ENCODE peak calls at places on chromosomes 1 and 21, in ten cellular contexts. One of them, this sample, is unnamed.

GRCh38 chr21:42922918-42923317 is 2.5 kb downstream of the ERVH48-1 start:
- DNase-seq in upper lobe of left lung: peak; percentile 70
- DNase-seq in prostate gland: no peak
- DNase-seq in spleen: peak; percentile 75
- DNase-seq in stomach: no peak
- DNase-seq in K562: no peak
- DNase-seq in transverse colon: no peak
- DNase-seq in breast epithelium: no peak
- DNase-seq in sigmoid colon: no peak
- DNase-seq in GM23338: no peak
- DNase-seq in this sample: no peak

GRCh38 chr1:83882906-83883305 is 116.0 kb downstream of the TTLL7 start:
- DNase-seq in upper lobe of left lung: no peak
- DNase-seq in prostate gland: no peak
- DNase-seq in spleen: no peak
- DNase-seq in stomach: no peak
- DNase-seq in K562: peak; percentile 14
- DNase-seq in transverse colon: peak; percentile 14
- DNase-seq in breast epithelium: no peak
- DNase-seq in sigmoid colon: no peak
- DNase-seq in GM23338: peak; percentile 56
- DNase-seq in this sample: no peak

GRCh38 chr1:81149649-81150335 is 650.9 kb upstream of the ADGRL2 start:
- DNase-seq in upper lobe of left lung: no peak
- DNase-seq in prostate gland: no peak
- DNase-seq in spleen: no peak
- DNase-seq in stomach: no peak
- DNase-seq in K562: no peak
- DNase-seq in transverse colon: no peak
- DNase-seq in breast epithelium: no peak
- DNase-seq in sigmoid colon: no peak
- DNase-seq in GM23338: no peak
- DNase-seq in this sample: no peak

GRCh38 chr1:38134294-38134755 is 87.7 kb upstream of the POU3F1 start:
- DNase-seq in upper lobe of left lung: peak; percentile 55
- DNase-seq in prostate gland: no peak
- DNase-seq in spleen: no peak
- DNase-seq in stomach: no peak
- DNase-seq in K562: no peak
- DNase-seq in transverse colon: no peak
- DNase-seq in breast epithelium: no peak
- DNase-seq in sigmoid colon: no peak
- DNase-seq in GM23338: peak; percentile 72
- DNase-seq in this sample: no peak

GRCh38 chr1:168613689-168614655 is 37.6 kb downstream of the XCL1 start:
- DNase-seq in upper lobe of left lung: no peak
- DNase-seq in prostate gland: no peak
- DNase-seq in spleen: no peak
- DNase-seq in stomach: no peak
- DNase-seq in K562: no peak
- DNase-seq in transverse colon: no peak
- DNase-seq in breast epithelium: no peak
- DNase-seq in sigmoid colon: peak; percentile 75
- DNase-seq in GM23338: no peak
- DNase-seq in this sample: no peak

GRCh38 chr1:183812686-183813569 is 8.0 kb downstream of the RGL1 start:
- DNase-seq in upper lobe of left lung: no peak
- DNase-seq in prostate gland: no peak
- DNase-seq in spleen: no peak
- DNase-seq in stomach: no peak
- DNase-seq in K562: no peak
- DNase-seq in transverse colon: no peak
- DNase-seq in breast epithelium: no peak
- DNase-seq in sigmoid colon: no peak
- DNase-seq in GM23338: peak; percentile 44
- DNase-seq in this sample: no peak

GRCh38 chr1:204711103-204711946 is 25.8 kb upstream of the LRRN2 start:
- DNase-seq in upper lobe of left lung: no peak
- DNase-seq in prostate gland: no peak
- DNase-seq in spleen: no peak
- DNase-seq in stomach: no peak
- DNase-seq in K562: peak; percentile 60
- DNase-seq in transverse colon: no peak
- DNase-seq in breast epithelium: no peak
- DNase-seq in sigmoid colon: no peak
- DNase-seq in GM23338: peak; percentile 55
- DNase-seq in this sample: no peak

GRCh38 chr21:15274701-15275255 is 210.0 kb upstream of the NRIP1 start:
- DNase-seq in upper lobe of left lung: no peak
- DNase-seq in prostate gland: no peak
- DNase-seq in spleen: no peak
- DNase-seq in stomach: no peak
- DNase-seq in K562: no peak
- DNase-seq in transverse colon: no peak
- DNase-seq in breast epithelium: no peak
- DNase-seq in sigmoid colon: no peak
- DNase-seq in GM23338: no peak
- DNase-seq in this sample: no peak

GRCh38 chr21:44920694-44921604 is at the start of gene ITGB2:
- DNase-seq in upper lobe of left lung: no peak
- DNase-seq in prostate gland: no peak
- DNase-seq in spleen: peak; percentile 97
- DNase-seq in stomach: peak; percentile 40
- DNase-seq in K562: no peak
- DNase-seq in transverse colon: peak; percentile 57
- DNase-seq in breast epithelium: no peak
- DNase-seq in sigmoid colon: no peak
- DNase-seq in GM23338: peak; percentile 36
- DNase-seq in this sample: peak; percentile 97

GRCh38 chr1:114219247-114219872 is 65.7 kb upstream of the SYT6 start:
- DNase-seq in upper lobe of left lung: no peak
- DNase-seq in prostate gland: no peak
- DNase-seq in spleen: no peak
- DNase-seq in stomach: no peak
- DNase-seq in K562: no peak
- DNase-seq in transverse colon: no peak
- DNase-seq in breast epithelium: no peak
- DNase-seq in sigmoid colon: no peak
- DNase-seq in GM23338: peak; percentile 45
- DNase-seq in this sample: no peak

GRCh38 chr1:106879538-106879937 is 176.9 kb upstream of the PRMT6 start:
- DNase-seq in upper lobe of left lung: no peak
- DNase-seq in prostate gland: peak; percentile 10
- DNase-seq in spleen: no peak
- DNase-seq in stomach: peak; percentile 86
- DNase-seq in K562: no peak
- DNase-seq in transverse colon: peak; percentile 77
- DNase-seq in breast epithelium: no peak
- DNase-seq in sigmoid colon: peak; percentile 92
- DNase-seq in GM23338: peak; percentile 3
- DNase-seq in this sample: no peak

GRCh38 chr1:19096036-19096833 is 113.8 kb downstream of the UBR4 start:
- DNase-seq in upper lobe of left lung: no peak
- DNase-seq in prostate gland: peak; percentile 77
- DNase-seq in spleen: no peak
- DNase-seq in stomach: peak; percentile 65
- DNase-seq in K562: no peak
- DNase-seq in transverse colon: peak; percentile 58
- DNase-seq in breast epithelium: no peak
- DNase-seq in sigmoid colon: no peak
- DNase-seq in GM23338: peak; percentile 22
- DNase-seq in this sample: no peak

GRCh38 chr1:234961468-234962339 is 166.9 kb downstream of the TOMM20 start:
- DNase-seq in upper lobe of left lung: no peak
- DNase-seq in prostate gland: peak; percentile 69
- DNase-seq in spleen: no peak
- DNase-seq in stomach: no peak
- DNase-seq in K562: no peak
- DNase-seq in transverse colon: no peak
- DNase-seq in breast epithelium: no peak
- DNase-seq in sigmoid colon: peak; percentile 56
- DNase-seq in GM23338: no peak
- DNase-seq in this sample: no peak

GRCh38 chr1:113375878-113376277 is 14.4 kb upstream of the MAGI3 start:
- DNase-seq in upper lobe of left lung: no peak
- DNase-seq in prostate gland: no peak
- DNase-seq in spleen: no peak
- DNase-seq in stomach: no peak
- DNase-seq in K562: no peak
- DNase-seq in transverse colon: no peak
- DNase-seq in breast epithelium: no peak
- DNase-seq in sigmoid colon: no peak
- DNase-seq in GM23338: peak; percentile 17
- DNase-seq in this sample: no peak

GRCh38 chr1:183896466-183897026 is 91.6 kb downstream of the RGL1 start:
- DNase-seq in upper lobe of left lung: no peak
- DNase-seq in prostate gland: no peak
- DNase-seq in spleen: no peak
- DNase-seq in stomach: no peak
- DNase-seq in K562: no peak
- DNase-seq in transverse colon: no peak
- DNase-seq in breast epithelium: no peak
- DNase-seq in sigmoid colon: no peak
- DNase-seq in GM23338: no peak
- DNase-seq in this sample: no peak

GRCh38 chr1:25232866-25233784 is 823 bp upstream of the SYF2 start:
- DNase-seq in upper lobe of left lung: no peak
- DNase-seq in prostate gland: peak; percentile 53
- DNase-seq in spleen: peak; percentile 90
- DNase-seq in stomach: peak; percentile 68
- DNase-seq in K562: peak; percentile 99
- DNase-seq in transverse colon: peak; percentile 90
- DNase-seq in breast epithelium: peak; percentile 61
- DNase-seq in sigmoid colon: peak; percentile 92
- DNase-seq in GM23338: peak; percentile 91
- DNase-seq in this sample: peak; percentile 92

GRCh38 chr1:37177230-37177864 is 143.0 kb upstream of the GRIK3 start:
- DNase-seq in upper lobe of left lung: no peak
- DNase-seq in prostate gland: no peak
- DNase-seq in spleen: no peak
- DNase-seq in stomach: no peak
- DNase-seq in K562: peak; percentile 42
- DNase-seq in transverse colon: peak; percentile 13
- DNase-seq in breast epithelium: no peak
- DNase-seq in sigmoid colon: no peak
- DNase-seq in GM23338: peak; percentile 82
- DNase-seq in this sample: peak; percentile 42

GRCh38 chr1:23628951-23629387 is 62.6 kb upstream of the RPL11 start:
- DNase-seq in upper lobe of left lung: no peak
- DNase-seq in prostate gland: no peak
- DNase-seq in spleen: no peak
- DNase-seq in stomach: no peak
- DNase-seq in K562: no peak
- DNase-seq in transverse colon: no peak
- DNase-seq in breast epithelium: no peak
- DNase-seq in sigmoid colon: no peak
- DNase-seq in GM23338: no peak
- DNase-seq in this sample: no peak

GRCh38 chr1:35773711-35774110 is 3.9 kb upstream of the CLSPN start:
- DNase-seq in upper lobe of left lung: no peak
- DNase-seq in prostate gland: no peak
- DNase-seq in spleen: no peak
- DNase-seq in stomach: no peak
- DNase-seq in K562: no peak
- DNase-seq in transverse colon: no peak
- DNase-seq in breast epithelium: no peak
- DNase-seq in sigmoid colon: no peak
- DNase-seq in GM23338: no peak
- DNase-seq in this sample: no peak

DNA sequence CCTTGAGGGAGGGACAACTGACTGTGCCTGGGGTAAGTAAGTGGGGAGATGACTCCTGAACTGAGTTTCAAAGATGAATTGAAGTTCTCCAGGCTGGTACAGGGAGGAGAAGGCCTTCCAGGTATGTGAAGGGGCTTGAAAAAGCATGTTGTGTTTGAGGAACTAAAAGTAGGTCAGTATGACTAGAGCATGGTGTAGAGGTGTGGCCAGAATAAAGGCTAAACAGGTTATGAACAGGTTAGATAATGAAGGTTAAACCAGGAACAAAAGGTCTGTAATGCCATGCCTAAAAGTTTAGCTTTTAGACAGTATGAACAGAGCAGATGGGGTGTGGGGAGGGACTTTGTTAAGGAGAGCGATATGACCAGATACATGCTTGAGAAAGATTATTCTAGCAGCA is 7.3 kb upstream of the CLSPN start:
- DNase-seq in upper lobe of left lung: no peak
- DNase-seq in prostate gland: no peak
- DNase-seq in spleen: no peak
- DNase-seq in stomach: no peak
- DNase-seq in K562: no peak
- DNase-seq in transverse colon: no peak
- DNase-seq in breast epithelium: no peak
- DNase-seq in sigmoid colon: no peak
- DNase-seq in GM23338: no peak
- DNase-seq in this sample: no peak
- TF ChIP-seq POLR2AphosphoS5 in upper lobe of left lung: no peak
- TF ChIP-seq POLR2AphosphoS5 in prostate gland: no peak
- TF ChIP-seq POLR2AphosphoS5 in spleen: no peak
- TF ChIP-seq POLR2AphosphoS5 in stomach: no peak
- TF ChIP-seq POLR2AphosphoS5 in K562: no peak
- TF ChIP-seq POLR2AphosphoS5 in transverse colon: no peak
- TF ChIP-seq POLR2AphosphoS5 in breast epithelium: no peak
- TF ChIP-seq POLR2AphosphoS5 in sigmoid colon: no peak
- TF ChIP-seq POLR2AphosphoS5 in GM23338: no peak
- TF ChIP-seq POLR2AphosphoS5 in this sample: no peak

GRCh38 chr1:100942304-100943046 is 46.6 kb downstream of the SLC30A7 start:
- DNase-seq in upper lobe of left lung: no peak
- DNase-seq in prostate gland: no peak
- DNase-seq in spleen: no peak
- DNase-seq in stomach: no peak
- DNase-seq in K562: no peak
- DNase-seq in transverse colon: no peak
- DNase-seq in breast epithelium: no peak
- DNase-seq in sigmoid colon: no peak
- DNase-seq in GM23338: no peak
- DNase-seq in this sample: no peak
- H3K4me3 ChIP-seq in upper lobe of left lung: no peak overlapping the region
- H3K4me3 ChIP-seq in prostate gland: no peak overlapping the region
- H3K4me3 ChIP-seq in spleen: no peak overlapping the region
- H3K4me3 ChIP-seq in stomach: no peak overlapping the region
- H3K4me3 ChIP-seq in K562: no peak overlapping the region
- H3K4me3 ChIP-seq in transverse colon: no peak overlapping the region
- H3K4me3 ChIP-seq in breast epithelium: no peak overlapping the region
- H3K4me3 ChIP-seq in sigmoid colon: no peak overlapping the region
- H3K4me3 ChIP-seq in GM23338: no peak overlapping the region
- H3K4me3 ChIP-seq in this sample: no peak overlapping the region

GRCh38 chr1:85328713-85329376 is 52.4 kb upstream of the BCL10 start:
- DNase-seq in upper lobe of left lung: no peak
- DNase-seq in prostate gland: no peak
- DNase-seq in spleen: no peak
- DNase-seq in stomach: no peak
- DNase-seq in K562: no peak
- DNase-seq in transverse colon: no peak
- DNase-seq in breast epithelium: no peak
- DNase-seq in sigmoid colon: no peak
- DNase-seq in GM23338: peak; percentile 71
- DNase-seq in this sample: no peak
- TF ChIP-seq POLR2AphosphoS5 in upper lobe of left lung: peak; percentile 91
- TF ChIP-seq POLR2AphosphoS5 in prostate gland: no peak
- TF ChIP-seq POLR2AphosphoS5 in spleen: no peak
- TF ChIP-seq POLR2AphosphoS5 in stomach: no peak
- TF ChIP-seq POLR2AphosphoS5 in K562: no peak
- TF ChIP-seq POLR2AphosphoS5 in transverse colon: no peak
- TF ChIP-seq POLR2AphosphoS5 in breast epithelium: no peak
- TF ChIP-seq POLR2AphosphoS5 in sigmoid colon: no peak
- TF ChIP-seq POLR2AphosphoS5 in GM23338: no peak
- TF ChIP-seq POLR2AphosphoS5 in this sample: no peak

GRCh38 chr1:147700042-147700711 is 29.9 kb upstream of the ACP6 start:
- DNase-seq in upper lobe of left lung: no peak
- DNase-seq in prostate gland: peak; percentile 65
- DNase-seq in spleen: no peak
- DNase-seq in stomach: peak; percentile 71
- DNase-seq in K562: peak; percentile 43
- DNase-seq in transverse colon: peak; percentile 66
- DNase-seq in breast epithelium: no peak
- DNase-seq in sigmoid colon: no peak
- DNase-seq in GM23338: peak; percentile 90
- DNase-seq in this sample: peak; percentile 44
- H3K4me3 ChIP-seq in upper lobe of left lung: no peak overlapping the region
- H3K4me3 ChIP-seq in prostate gland: no peak overlapping the region
- H3K4me3 ChIP-seq in spleen: no peak overlapping the region
- H3K4me3 ChIP-seq in stomach: no peak overlapping the region
- H3K4me3 ChIP-seq in K562: no peak overlapping the region
- H3K4me3 ChIP-seq in transverse colon: no peak overlapping the region
- H3K4me3 ChIP-seq in breast epithelium: no peak overlapping the region
- H3K4me3 ChIP-seq in sigmoid colon: no peak overlapping the region
- H3K4me3 ChIP-seq in GM23338: peak overlapping the region; percentile 7
- H3K4me3 ChIP-seq in this sample: no peak overlapping the region